ENCODE peak calls at places on chromosomes 13 and 19, in eight cellular contexts. V is epithelial cell of prostate; X is cardiac fibroblast; H is renal cortical epithelial cell; R is adrenal gland; J is stimulated activated CD8-positive, alpha-beta memory T cell treated with anti-CD3 and anti-CD28 coated beads, Interleukin-2, amount 100 ng/mL, for 1 hour; W is foreskin fibroblast; Y is H9. S is an unnamed sample.

GRCh38 chr19:4557971-4558941 is 1.2 kb downstream of the SEMA6B start:
- DNase-seq in V (no peak), X (peak; percentile 39), H (no peak), R (no peak), J (no peak), W (no peak), Y (peak; percentile 71), S (peak; percentile 19)

GRCh38 chr13:40060318-40061007 is 405.0 kb downstream of the COG6 start:
- DNase-seq in V (peak; percentile 98), X (peak; percentile 86), H (peak; percentile 83), R (peak; percentile 70), J (no peak), W (peak; percentile 55), Y (no peak), S (no peak)

GRCh38 chr19:48746738-48747575 is at the start of gene IZUMO1:
- DNase-seq in V (no peak), X (peak; percentile 93), H (peak; percentile 87), R (peak; percentile 95), J (no peak), W (peak; percentile 83), Y (peak; percentile 94), S (peak; percentile 37)

GRCh38 chr13:39448831-39449230 is 154.2 kb downstream of the LHFPL6 start:
- DNase-seq in V (no peak), X (no peak), H (no peak), R (no peak), J (no peak), W (no peak), Y (no peak), S (no peak)

GRCh38 chr13:75061909-75062308 is 420.1 kb downstream of the TBC1D4 start:
- DNase-seq in V (no peak), X (no peak), H (no peak), R (no peak), J (no peak), W (no peak), Y (no peak), S (no peak)

GRCh38 chr19:17390665-17391370 is 3.2 kb downstream of the CCDC194 start:
- DNase-seq in V (peak; percentile 18), X (peak; percentile 94), H (peak; percentile 72), R (peak; percentile 95), J (peak; percentile 74), W (peak; percentile 91), Y (peak; percentile 95), S (peak; percentile 86)

GRCh38 chr13:49776871-49777270 is 15.6 kb downstream of the KPNA3 start:
- DNase-seq in V (no peak), X (no peak), H (no peak), R (no peak), J (no peak), W (peak; percentile 4), Y (no peak), S (no peak)

GRCh38 chr13:30341815-30342570 is 34.6 kb upstream of the KATNAL1 start:
- DNase-seq in V (peak; percentile 74), X (peak; percentile 90), H (peak; percentile 73), R (peak; percentile 93), J (no peak), W (peak; percentile 94), Y (no peak), S (no peak)

GRCh38 chr19:14560776-14561108 is 11.1 kb downstream of the NDUFB7 start:
- DNase-seq in V (no peak), X (no peak), H (no peak), R (no peak), J (no peak), W (no peak), Y (no peak), S (no peak)

GRCh38 chr19:35742121-35742724 is at the start of gene IGFLR1:
- DNase-seq in V (no peak), X (no peak), H (no peak), R (no peak), J (peak; percentile 43), W (no peak), Y (no peak), S (peak; percentile 85)

GRCh38 chr19:45676851-45677263 is 8.8 kb downstream of the GIPR start:
- DNase-seq in V (no peak), X (no peak), H (no peak), R (no peak), J (no peak), W (no peak), Y (no peak), S (peak; percentile 15)

GRCh38 chr13:113141591-113141950 is 16.9 kb upstream of the PROZ start:
- DNase-seq in V (no peak), X (no peak), H (no peak), R (no peak), J (no peak), W (no peak), Y (peak; percentile 25), S (no peak)

GRCh38 chr13:110332750-110333149 is 25.7 kb downstream of the COL4A2 start:
- DNase-seq in V (no peak), X (no peak), H (no peak), R (no peak), J (no peak), W (no peak), Y (no peak), S (no peak)

GRCh38 chr19:49387936-49388372 is at the start of gene KASH5:
- DNase-seq in V (no peak), X (peak; percentile 15), H (peak; percentile 54), R (peak; percentile 91), J (peak; percentile 85), W (no peak), Y (no peak), S (peak; percentile 83)

GRCh38 chr19:10118960-10119359 is 739 bp downstream of the EIF3G start:
- DNase-seq in V (no peak), X (no peak), H (no peak), R (no peak), J (no peak), W (no peak), Y (no peak), S (no peak)

GRCh38 chr19:43704002-43704705 is 11.7 kb upstream of the IRGC start:
- DNase-seq in V (no peak), X (no peak), H (peak; percentile 8), R (no peak), J (no peak), W (no peak), Y (no peak), S (no peak)

GRCh38 chr19:31408460-31409124 is 59.4 kb upstream of the TSHZ3 start:
- DNase-seq in V (peak; percentile 24), X (peak; percentile 97), H (peak; percentile 27), R (no peak), J (no peak), W (peak; percentile 58), Y (no peak), S (no peak)

GRCh38 chr13:28494861-28495585 is at the start of gene FLT1:
- DNase-seq in V (no peak), X (peak; percentile 44), H (no peak), R (peak; percentile 72), J (no peak), W (peak; percentile 54), Y (peak; percentile 82), S (peak; percentile 36)

GRCh38 chr13:64248371-64249065 is 2832.9 kb upstream of the PCDH20 start:
- DNase-seq in V (no peak), X (peak; percentile 5), H (peak; percentile 5), R (no peak), J (no peak), W (peak; percentile 1), Y (no peak), S (no peak)

GRCh38 chr13:89115307-89115706 is 1444.1 kb downstream of the SLITRK5 start:
- DNase-seq in V (no peak), X (no peak), H (no peak), R (no peak), J (no peak), W (no peak), Y (no peak), S (no peak)

GRCh38 chr13:81929988-81930387 is 1589.1 kb upstream of the SPRY2 start:
- DNase-seq in V (no peak), X (peak; percentile 1), H (peak; percentile 64), R (no peak), J (no peak), W (no peak), Y (peak; percentile 25), S (no peak)

GRCh38 chr19:12202250-12202649 is 39.4 kb downstream of the ZNF136 start:
- DNase-seq in V (no peak), X (no peak), H (no peak), R (no peak), J (peak; percentile 37), W (no peak), Y (peak; percentile 31), S (peak; percentile 25)

GRCh38 chr13:41188584-41188983 is 5.8 kb downstream of the KBTBD7 start:
- DNase-seq in V (no peak), X (peak; percentile 12), H (no peak), R (no peak), J (no peak), W (no peak), Y (no peak), S (no peak)

GRCh38 chr19:45817725-45818301 is 2.7 kb upstream of the RSPH6A start:
- DNase-seq in V (no peak), X (no peak), H (peak; percentile 16), R (no peak), J (no peak), W (no peak), Y (peak; percentile 70), S (no peak)

GRCh38 chr19:50333737-50334617 is 4.8 kb upstream of the KCNC3 start:
- DNase-seq in V (no peak), X (no peak), H (no peak), R (peak; percentile 86), J (peak; percentile 75), W (peak; percentile 41), Y (peak; percentile 67), S (no peak)

GRCh38 chr13:86810385-86810784 is 860.8 kb upstream of the SLITRK5 start:
- DNase-seq in V (no peak), X (no peak), H (no peak), R (no peak), J (no peak), W (no peak), Y (no peak), S (no peak)

GRCh38 chr19:41166888-41167804 is 25.9 kb upstream of the CYP2S1 start:
- DNase-seq in V (no peak), X (no peak), H (no peak), R (no peak), J (no peak), W (no peak), Y (no peak), S (no peak)

GRCh38 chr13:33992891-33993336 is 175.0 kb downstream of the RFC3 start:
- DNase-seq in V (no peak), X (no peak), H (no peak), R (no peak), J (no peak), W (no peak), Y (no peak), S (no peak)

GRCh38 chr13:108508263-108508662 is 121.1 kb upstream of the MYO16 start:
- DNase-seq in V (no peak), X (peak; percentile 48), H (peak; percentile 20), R (no peak), J (no peak), W (no peak), Y (peak; percentile 40), S (no peak)

GRCh38 chr13:112893570-112894422 is 75.2 kb upstream of the MCF2L start:
- DNase-seq in V (no peak), X (peak; percentile 22), H (peak; percentile 78), R (no peak), J (no peak), W (no peak), Y (peak; percentile 88), S (peak; percentile 56)

GRCh38 chr19:54684537-54684936 is 21.8 kb downstream of the LILRB4 start:
- DNase-seq in V (no peak), X (no peak), H (no peak), R (no peak), J (no peak), W (no peak), Y (no peak), S (no peak)

GRCh38 chr19:47215581-47215980 is 15.4 kb downstream of the BBC3 start:
- DNase-seq in V (no peak), X (no peak), H (no peak), R (no peak), J (no peak), W (no peak), Y (no peak), S (no peak)

GRCh38 chr13:51782026-51782710 is 21.8 kb downstream of the DHRS12 start:
- DNase-seq in V (no peak), X (no peak), H (no peak), R (no peak), J (no peak), W (no peak), Y (no peak), S (no peak)

GRCh38 chr13:59790626-59791025 is 373.1 kb downstream of the DIAPH3 start:
- DNase-seq in V (no peak), X (peak; percentile 40), H (no peak), R (no peak), J (no peak), W (no peak), Y (no peak), S (no peak)

S was measured in naive B cell.